ENCODE peak calls at places on chromosomes 4 and X, in seven cellular contexts. J is activated T-cell treated with anti-CD3 and anti-CD28 coated beads, Interleukin-2, amount 50 U/mL, for 72 hours; G is HAP-1; Y is fibroblast of lung; N is NCI-H1694 treated with DMSO at 0.1 percent for 48 hours; D is activated gamma-delta T cell treated with Interleukin-2 at 50 U/mL for 16 hours; B is cardiac muscle cell. W is an unnamed sample.

GRCh38 chr4:73617256-73617655 is 3.0 kb downstream of the RASSF6 start:
- DNase-seq in J (no peak), N (no peak), D (no peak), G (no peak), B (no peak), Y (no peak), W (no peak)

GRCh38 chr4:75494563-75494962 is 19.6 kb downstream of the RCHY1 start:
- DNase-seq in N (no peak), B (no peak), D (no peak), Y (peak; percentile 66), J (no peak), G (no peak), W (no peak)

GRCh38 chrX:154411981-154412340 is 622 bp downstream of the TAFAZZIN start:
- DNase-seq in G (peak; percentile 77), J (peak; percentile 67), D (peak; percentile 44), N (peak; percentile 68), Y (peak; percentile 50), B (peak; percentile 71), W (peak; percentile 60)

GRCh38 chrX:53261573-53261972 is 19.8 kb downstream of the IQSEC2 start:
- DNase-seq in N (no peak), G (no peak), J (no peak), B (no peak), D (no peak), Y (no peak), W (no peak)

GRCh38 chrX:38347136-38347535 is 5.3 kb upstream of the OTC start:
- DNase-seq in N (no peak), G (no peak), D (no peak), B (peak; percentile 2), Y (peak; percentile 78), J (no peak), W (no peak)

GRCh38 chr4:169385356-169385755 is 114.6 kb upstream of the SH3RF1 start:
- DNase-seq in J (no peak), G (no peak), Y (peak; percentile 47), N (no peak), D (no peak), B (no peak), W (no peak)

GRCh38 chr4:175953960-175954521 is 111.6 kb upstream of the WDR17 start:
- DNase-seq in Y (no peak), G (peak; percentile 59), N (no peak), B (no peak), D (no peak), J (no peak), W (no peak)

GRCh38 chrX:107684956-107685385 is 56.7 kb downstream of the PRPS1 start:
- DNase-seq in N (no peak), J (no peak), G (no peak), B (peak; percentile 55), D (no peak), Y (peak; percentile 49), W (peak; percentile 39)

GRCh38 chr4:132076829-132077228 is 1072.3 kb upstream of the PCDH10 start:
- DNase-seq in D (no peak), G (no peak), J (no peak), Y (no peak), N (no peak), B (no peak), W (no peak)

GRCh38 chrX:47247206-47247998 is 14.6 kb downstream of the USP11 start:
- DNase-seq in B (no peak), J (peak; percentile 49), N (no peak), G (no peak), D (no peak), Y (peak; percentile 75), W (no peak)

GRCh38 chr4:71130827-71131603 is 137.6 kb downstream of the DCK start:
- DNase-seq in J (no peak), Y (peak; percentile 80), B (no peak), G (no peak), N (no peak), D (no peak), W (peak; percentile 44)

GRCh38 chrX:40084471-40084870 is 13.3 kb downstream of the BCOR start:
- DNase-seq in G (no peak), Y (no peak), D (no peak), B (no peak), N (no peak), J (no peak), W (no peak)

GRCh38 chr4:113760852-113761681 is 471 bp downstream of the CAMK2D start:
- DNase-seq in D (peak; percentile 36), N (no peak), Y (peak; percentile 73), G (peak; percentile 51), B (peak; percentile 85), J (peak; percentile 67), W (peak; percentile 62)

GRCh38 chrX:129549124-129549523 is 9.1 kb downstream of the OCRL start:
- DNase-seq in B (no peak), N (no peak), Y (no peak), G (peak; percentile 39), D (no peak), J (no peak), W (no peak)

GRCh38 chr4:86156526-86156925 is 203.3 kb downstream of the MAPK10 start:
- DNase-seq in N (no peak), D (no peak), G (no peak), J (no peak), Y (no peak), B (no peak), W (peak; percentile 12)

GRCh38 chr4:160450861-160451260 is 1348.0 kb downstream of the RAPGEF2 start:
- DNase-seq in G (no peak), B (no peak), Y (no peak), D (no peak), N (no peak), J (no peak), W (peak; percentile 95)

GRCh38 chr4:113646456-113646809 is 115.1 kb downstream of the CAMK2D start:
- DNase-seq in Y (peak; percentile 44), N (no peak), J (no peak), B (peak; percentile 9), D (no peak), G (peak; percentile 22), W (no peak)

GRCh38 chrX:86241547-86241946 is 93.3 kb downstream of the DACH2 start:
- DNase-seq in J (no peak), D (no peak), N (no peak), G (no peak), Y (no peak), B (no peak), W (no peak)

GRCh38 chr4:158630893-158631292 is 40.8 kb downstream of the C4orf46 start:
- DNase-seq in Y (peak; percentile 86), J (no peak), D (no peak), N (no peak), B (no peak), G (no peak), W (no peak)

GRCh38 chr4:172680701-172681100 is 487.9 kb upstream of the GALNT7 start:
- DNase-seq in N (no peak), B (no peak), G (no peak), D (no peak), Y (no peak), J (no peak), W (no peak)

GRCh38 chr4:75821966-75822365 is 80.3 kb downstream of the PPEF2 start:
- DNase-seq in B (no peak), D (no peak), N (no peak), G (no peak), J (no peak), Y (peak; percentile 69), W (no peak)

GRCh38 chr4:6192245-6192644 is 8.1 kb downstream of the JAKMIP1 start:
- DNase-seq in N (no peak), D (no peak), B (no peak), J (no peak), G (no peak), Y (no peak), W (no peak)

GRCh38 chrX:19752043-19752442 is 135.4 kb downstream of the SH3KBP1 start:
- DNase-seq in N (no peak), Y (no peak), B (no peak), G (no peak), J (no peak), D (no peak), W (no peak)

GRCh38 chr4:183329954-183330742 is 7.9 kb upstream of the CLDN24 start:
- DNase-seq in Y (no peak), N (no peak), J (no peak), B (no peak), D (no peak), G (no peak), W (no peak)

W was measured in cerebellar cortex.